ENCODE peak calls at places on chromosome 1, in eight cellular contexts. N is GM23248, Y is HCT116, M is fibroblast of lung, Q is mesendoderm, A is A549, J is Karpas-422, T is astrocyte. K is an unnamed sample.

GRCh38 chr1:16677552-16678423 is 11.0 kb upstream of the RNU1-3 start:
- DNase-seq in M (peak; percentile 36), Q (peak; percentile 86), J (peak; percentile 52), A (peak; percentile 65), N (peak; percentile 61), T (peak; percentile 22), Y (peak; percentile 79), K (peak; percentile 65)

GRCh38 chr1:96695954-96696353 is 25.6 kb upstream of the PTBP2 start:
- DNase-seq in Q (no peak), M (no peak), Y (no peak), A (no peak), T (no peak), J (no peak), N (no peak), K (no peak)

GRCh38 chr1:27435566-27436203 is 43.3 kb downstream of the GPR3 start:
- DNase-seq in T (no peak), M (no peak), J (peak; percentile 76), Q (no peak), Y (no peak), A (no peak), N (peak; percentile 6), K (no peak)

GRCh38 chr1:194069168-194069830 is 882.9 kb upstream of the B3GALT2 start:
- DNase-seq in Q (no peak), J (no peak), N (no peak), T (peak; percentile 25), M (peak; percentile 41), Y (no peak), A (no peak), K (no peak)

GRCh38 chr1:116739371-116740007 is 14.7 kb upstream of the CD2 start:
- DNase-seq in M (no peak), Y (no peak), J (no peak), A (no peak), N (no peak), Q (no peak), T (no peak), K (no peak)

GRCh38 chr1:212669102-212669501 is 30.5 kb downstream of the BATF3 start:
- DNase-seq in Y (peak; percentile 10), M (peak; percentile 9), T (no peak), A (peak; percentile 53), J (peak; percentile 52), Q (peak; percentile 83), N (peak; percentile 56), K (peak; percentile 56)

GRCh38 chr1:17289756-17290155 is 18.2 kb upstream of the PADI4 start:
- DNase-seq in N (peak; percentile 61), J (no peak), M (peak; percentile 74), T (peak; percentile 64), Y (no peak), A (no peak), Q (no peak), K (no peak)

GRCh38 chr1:159161001-159161718 is 10.3 kb upstream of the CADM3 start:
- DNase-seq in N (peak; percentile 93), A (peak; percentile 61), Q (peak; percentile 76), T (peak; percentile 85), Y (peak; percentile 50), M (peak; percentile 90), J (peak; percentile 79), K (peak; percentile 85)

GRCh38 chr1:200869376-200869752 is 3.4 kb upstream of the GPR25 start:
- DNase-seq in M (no peak), Y (no peak), N (no peak), T (no peak), J (no peak), A (no peak), Q (no peak), K (no peak)

GRCh38 chr1:179026813-179027664 is 1.3 kb downstream of the FAM20B start:
- DNase-seq in A (no peak), N (peak; percentile 45), Q (no peak), M (no peak), Y (no peak), T (no peak), J (no peak), K (no peak)

GRCh38 chr1:207321790-207322530 is 482 bp downstream of the CD55 start:
- DNase-seq in J (peak; percentile 72), Y (no peak), A (no peak), M (peak; percentile 9), Q (peak; percentile 28), T (peak; percentile 8), N (peak; percentile 41), K (no peak)

GRCh38 chr1:246398126-246398813 is 108.8 kb downstream of the SMYD3 start:
- DNase-seq in T (no peak), N (no peak), J (no peak), Q (no peak), M (no peak), A (no peak), Y (no peak), K (no peak)

GRCh38 chr1:116152950-116153691 is 41.9 kb downstream of the MAB21L3 start:
- DNase-seq in J (no peak), Q (no peak), A (no peak), N (no peak), T (no peak), M (no peak), Y (no peak), K (no peak)

GRCh38 chr1:153573351-153573750 is 7.7 kb upstream of the S100A2 start:
- DNase-seq in N (no peak), T (peak; percentile 29), J (no peak), M (peak; percentile 42), Y (no peak), Q (no peak), A (no peak), K (no peak)

GRCh38 chr1:28195780-28196179 is 19.3 kb upstream of the PTAFR start:
- DNase-seq in M (no peak), N (no peak), T (no peak), Y (no peak), Q (no peak), J (no peak), A (no peak), K (peak; percentile 24)

GRCh38 chr1:91569411-91570104 is 68.9 kb downstream of the CDC7 start:
- DNase-seq in N (peak; percentile 99), M (peak; percentile 94), Q (no peak), J (no peak), A (peak; percentile 25), T (peak; percentile 91), Y (peak; percentile 24), K (no peak)

GRCh38 chr1:63261736-63262142 is 60.6 kb upstream of the FOXD3 start:
- DNase-seq in Q (no peak), J (no peak), M (no peak), N (peak; percentile 6), A (no peak), Y (no peak), T (no peak), K (no peak)

GRCh38 chr1:26161408-26162219 is 2.7 kb downstream of the FAM110D start:
- DNase-seq in J (no peak), T (peak; percentile 40), Q (peak; percentile 77), Y (no peak), M (peak; percentile 65), A (peak; percentile 26), N (peak; percentile 75), K (peak; percentile 85)

DNA sequence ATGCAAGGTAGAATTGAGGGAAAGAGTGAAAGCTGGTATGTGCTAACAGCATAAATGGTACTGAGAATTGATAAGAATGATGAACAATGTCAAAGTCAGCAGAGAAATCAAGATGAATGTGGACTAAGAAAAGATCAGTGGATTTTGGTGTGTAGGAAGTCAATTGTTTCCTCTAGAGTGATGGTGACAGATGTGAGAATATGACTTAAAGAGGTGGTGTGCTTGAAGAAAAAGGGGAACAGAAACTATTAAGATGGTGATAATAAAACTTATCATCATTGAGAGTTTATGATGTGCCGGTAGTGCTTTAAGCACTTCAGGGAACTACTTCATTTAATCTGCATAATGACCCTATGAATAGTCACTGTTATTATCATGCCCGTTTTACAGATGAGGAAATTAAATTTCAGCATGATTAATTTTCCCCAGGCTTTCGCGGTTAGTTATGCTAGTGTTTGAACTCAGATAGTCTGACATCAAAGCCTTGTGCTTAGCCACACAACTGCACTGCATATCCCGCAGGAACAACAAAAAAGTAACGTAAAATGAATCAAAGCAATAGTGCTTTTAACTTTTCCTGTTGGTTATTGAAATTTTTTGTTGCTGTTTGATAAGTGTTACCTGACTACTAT is 246.9 kb upstream of the LRRC7 start:
- DNase-seq in N (no peak), T (no peak), M (no peak), J (peak; percentile 66), Y (no peak), A (no peak), Q (no peak), K (no peak)
- H3K4me3 ChIP-seq in N (no peak overlapping the region), T (no peak overlapping the region), M (no peak overlapping the region), J (no peak overlapping the region), Y (no peak overlapping the region), A (no peak overlapping the region), Q (no peak overlapping the region), K (no peak overlapping the region)

GRCh38 chr1:198167436-198167934 is 10.7 kb downstream of the NEK7 start:
- DNase-seq in A (no peak), N (peak; percentile 70), Q (no peak), J (no peak), T (peak; percentile 65), Y (no peak), M (peak; percentile 73), K (no peak)
- H3K4me2 ChIP-seq in A (no peak overlapping the region), N (peak overlapping the region; percentile 27), Q (no peak overlapping the region), J (peak overlapping the region; percentile 43), T (peak overlapping the region; percentile 60), Y (no peak overlapping the region), M (no peak overlapping the region), K (no peak overlapping the region)

GRCh38 chr1:40944326-40944725 is 35.2 kb upstream of the CTPS1 start:
- DNase-seq in M (peak; percentile 89), A (peak; percentile 53), Y (no peak), Q (no peak), J (no peak), T (peak; percentile 90), N (peak; percentile 26), K (no peak)
- H3K4me3 ChIP-seq in M (no peak overlapping the region), A (no peak overlapping the region), Y (no peak overlapping the region), Q (no peak overlapping the region), J (no peak overlapping the region), T (no peak overlapping the region), N (no peak overlapping the region), K (no peak overlapping the region)

GRCh38 chr1:52629667-52630066 is 3.3 kb upstream of the SHISAL2A start:
- DNase-seq in A (no peak), J (no peak), Y (no peak), Q (no peak), N (no peak), M (no peak), T (no peak), K (no peak)
- H3K4me2 ChIP-seq in A (no peak overlapping the region), J (no peak overlapping the region), Y (no peak overlapping the region), Q (no peak overlapping the region), N (no peak overlapping the region), M (no peak overlapping the region), T (peak overlapping the region; percentile 57), K (peak overlapping the region; percentile 53)

K was measured in neural progenitor cell.